ENCODE peak calls at places on chromosomes 4 and X, in five cellular contexts. One of them, this sample, is unnamed.

GRCh38 chrX:112874140-112874539 is 33.5 kb upstream of the AMOT start:
- DNase-seq in Kasumi-1: peak; percentile 14
- DNase-seq in neural progenitor cell: no peak
- DNase-seq in ACHN: no peak
- DNase-seq in stimulated activated CD4-positive, alpha-beta T cell treated with anti-CD3 and anti-CD28 coated beads, Interleukin-12 subunit alpha, Interleukin-12 subunit beta, amount 100 ng/mL, for 4 hours: no peak
- DNase-seq in this sample: no peak

GRCh38 chr4:114040319-114041116 is 61.1 kb upstream of the ARSJ start:
- DNase-seq in neural progenitor cell: no peak
- DNase-seq in ACHN: no peak
- DNase-seq in stimulated activated CD4-positive, alpha-beta T cell treated with anti-CD3 and anti-CD28 coated beads, Interleukin-12 subunit alpha, Interleukin-12 subunit beta, amount 100 ng/mL, for 4 hours: no peak
- DNase-seq in Kasumi-1: no peak
- DNase-seq in this sample: peak; percentile 87

GRCh38 chr4:41537267-41537890 is 578 bp upstream of the LIMCH1 start:
- DNase-seq in stimulated activated CD4-positive, alpha-beta T cell treated with anti-CD3 and anti-CD28 coated beads, Interleukin-12 subunit alpha, Interleukin-12 subunit beta, amount 100 ng/mL, for 4 hours: no peak
- DNase-seq in neural progenitor cell: no peak
- DNase-seq in ACHN: no peak
- DNase-seq in Kasumi-1: no peak
- DNase-seq in this sample: no peak

GRCh38 chr4:90958256-90958895 is 831.2 kb downstream of the CCSER1 start:
- DNase-seq in Kasumi-1: peak; percentile 69
- DNase-seq in stimulated activated CD4-positive, alpha-beta T cell treated with anti-CD3 and anti-CD28 coated beads, Interleukin-12 subunit alpha, Interleukin-12 subunit beta, amount 100 ng/mL, for 4 hours: no peak
- DNase-seq in neural progenitor cell: no peak
- DNase-seq in ACHN: peak; percentile 65
- DNase-seq in this sample: peak; percentile 85

GRCh38 chr4:54683616-54684346 is 26.0 kb downstream of the KIT start:
- DNase-seq in stimulated activated CD4-positive, alpha-beta T cell treated with anti-CD3 and anti-CD28 coated beads, Interleukin-12 subunit alpha, Interleukin-12 subunit beta, amount 100 ng/mL, for 4 hours: peak; percentile 30
- DNase-seq in neural progenitor cell: peak; percentile 23
- DNase-seq in ACHN: no peak
- DNase-seq in Kasumi-1: peak; percentile 98
- DNase-seq in this sample: peak; percentile 68

GRCh38 chr4:8410641-8411271 is 29.8 kb downstream of the ACOX3 start:
- DNase-seq in Kasumi-1: peak; percentile 67
- DNase-seq in neural progenitor cell: peak; percentile 83
- DNase-seq in ACHN: peak; percentile 76
- DNase-seq in stimulated activated CD4-positive, alpha-beta T cell treated with anti-CD3 and anti-CD28 coated beads, Interleukin-12 subunit alpha, Interleukin-12 subunit beta, amount 100 ng/mL, for 4 hours: no peak
- DNase-seq in this sample: peak; percentile 96

GRCh38 chr4:37968747-37969146 is 8.5 kb downstream of the PTTG2 start:
- DNase-seq in ACHN: no peak
- DNase-seq in stimulated activated CD4-positive, alpha-beta T cell treated with anti-CD3 and anti-CD28 coated beads, Interleukin-12 subunit alpha, Interleukin-12 subunit beta, amount 100 ng/mL, for 4 hours: no peak
- DNase-seq in Kasumi-1: no peak
- DNase-seq in neural progenitor cell: no peak
- DNase-seq in this sample: no peak

GRCh38 chr4:125244848-125245450 is 69.8 kb upstream of the FAT4 start:
- DNase-seq in Kasumi-1: peak; percentile 55
- DNase-seq in stimulated activated CD4-positive, alpha-beta T cell treated with anti-CD3 and anti-CD28 coated beads, Interleukin-12 subunit alpha, Interleukin-12 subunit beta, amount 100 ng/mL, for 4 hours: no peak
- DNase-seq in ACHN: peak; percentile 39
- DNase-seq in neural progenitor cell: no peak
- DNase-seq in this sample: no peak

GRCh38 chr4:120156115-120156718 is 89.6 kb upstream of the MAD2L1 start:
- DNase-seq in Kasumi-1: peak; percentile 53
- DNase-seq in ACHN: peak; percentile 59
- DNase-seq in stimulated activated CD4-positive, alpha-beta T cell treated with anti-CD3 and anti-CD28 coated beads, Interleukin-12 subunit alpha, Interleukin-12 subunit beta, amount 100 ng/mL, for 4 hours: no peak
- DNase-seq in neural progenitor cell: peak; percentile 75
- DNase-seq in this sample: no peak

GRCh38 chr4:680931-681645 is 6.7 kb downstream of the MYL5 start:
- DNase-seq in Kasumi-1: peak; percentile 37
- DNase-seq in neural progenitor cell: peak; percentile 80
- DNase-seq in stimulated activated CD4-positive, alpha-beta T cell treated with anti-CD3 and anti-CD28 coated beads, Interleukin-12 subunit alpha, Interleukin-12 subunit beta, amount 100 ng/mL, for 4 hours: peak; percentile 33
- DNase-seq in ACHN: no peak
- DNase-seq in this sample: peak; percentile 90

GRCh38 chr4:100462206-100462605 is 55.6 kb downstream of the EMCN start:
- DNase-seq in Kasumi-1: no peak
- DNase-seq in neural progenitor cell: no peak
- DNase-seq in ACHN: no peak
- DNase-seq in stimulated activated CD4-positive, alpha-beta T cell treated with anti-CD3 and anti-CD28 coated beads, Interleukin-12 subunit alpha, Interleukin-12 subunit beta, amount 100 ng/mL, for 4 hours: no peak
- DNase-seq in this sample: no peak

GRCh38 chrX:40170830-40171512 is 73.2 kb upstream of the BCOR start:
- DNase-seq in neural progenitor cell: peak; percentile 64
- DNase-seq in Kasumi-1: no peak
- DNase-seq in stimulated activated CD4-positive, alpha-beta T cell treated with anti-CD3 and anti-CD28 coated beads, Interleukin-12 subunit alpha, Interleukin-12 subunit beta, amount 100 ng/mL, for 4 hours: no peak
- DNase-seq in ACHN: no peak
- DNase-seq in this sample: peak; percentile 88

GRCh38 chrX:54223581-54223980 is 40.5 kb upstream of the FAM120C start:
- DNase-seq in neural progenitor cell: peak; percentile 4
- DNase-seq in stimulated activated CD4-positive, alpha-beta T cell treated with anti-CD3 and anti-CD28 coated beads, Interleukin-12 subunit alpha, Interleukin-12 subunit beta, amount 100 ng/mL, for 4 hours: no peak
- DNase-seq in ACHN: no peak
- DNase-seq in Kasumi-1: no peak
- DNase-seq in this sample: no peak

GRCh38 chrX:138128025-138128671 is 562.2 kb downstream of the ZIC3 start:
- DNase-seq in neural progenitor cell: peak; percentile 56
- DNase-seq in ACHN: peak; percentile 14
- DNase-seq in stimulated activated CD4-positive, alpha-beta T cell treated with anti-CD3 and anti-CD28 coated beads, Interleukin-12 subunit alpha, Interleukin-12 subunit beta, amount 100 ng/mL, for 4 hours: no peak
- DNase-seq in Kasumi-1: peak; percentile 58
- DNase-seq in this sample: no peak

GRCh38 chr4:41216294-41217019 is 2.1 kb upstream of the APBB2 start:
- DNase-seq in Kasumi-1: peak; percentile 58
- DNase-seq in neural progenitor cell: peak; percentile 78
- DNase-seq in stimulated activated CD4-positive, alpha-beta T cell treated with anti-CD3 and anti-CD28 coated beads, Interleukin-12 subunit alpha, Interleukin-12 subunit beta, amount 100 ng/mL, for 4 hours: peak; percentile 56
- DNase-seq in ACHN: peak; percentile 82
- DNase-seq in this sample: peak; percentile 95

GRCh38 chr4:154084864-154085263 is 296.0 kb upstream of the SFRP2 start:
- DNase-seq in ACHN: peak; percentile 6
- DNase-seq in Kasumi-1: no peak
- DNase-seq in neural progenitor cell: no peak
- DNase-seq in stimulated activated CD4-positive, alpha-beta T cell treated with anti-CD3 and anti-CD28 coated beads, Interleukin-12 subunit alpha, Interleukin-12 subunit beta, amount 100 ng/mL, for 4 hours: no peak
- DNase-seq in this sample: no peak

GRCh38 chr4:70240192-70240591 is 2.2 kb upstream of the CSN3 start:
- DNase-seq in stimulated activated CD4-positive, alpha-beta T cell treated with anti-CD3 and anti-CD28 coated beads, Interleukin-12 subunit alpha, Interleukin-12 subunit beta, amount 100 ng/mL, for 4 hours: no peak
- DNase-seq in Kasumi-1: no peak
- DNase-seq in ACHN: no peak
- DNase-seq in neural progenitor cell: peak; percentile 12
- DNase-seq in this sample: peak; percentile 67

GRCh38 chrX:7024850-7025249 is 122.7 kb upstream of the STS start:
- DNase-seq in Kasumi-1: no peak
- DNase-seq in stimulated activated CD4-positive, alpha-beta T cell treated with anti-CD3 and anti-CD28 coated beads, Interleukin-12 subunit alpha, Interleukin-12 subunit beta, amount 100 ng/mL, for 4 hours: no peak
- DNase-seq in ACHN: no peak
- DNase-seq in neural progenitor cell: no peak
- DNase-seq in this sample: no peak

GRCh38 chr4:140071806-140072205 is 82.2 kb downstream of the MAML3 start:
- DNase-seq in ACHN: no peak
- DNase-seq in neural progenitor cell: no peak
- DNase-seq in stimulated activated CD4-positive, alpha-beta T cell treated with anti-CD3 and anti-CD28 coated beads, Interleukin-12 subunit alpha, Interleukin-12 subunit beta, amount 100 ng/mL, for 4 hours: peak; percentile 45
- DNase-seq in Kasumi-1: peak; percentile 78
- DNase-seq in this sample: no peak

GRCh38 chr4:123361195-123361861 is 35.3 kb upstream of the SPRY1 start:
- DNase-seq in Kasumi-1: no peak
- DNase-seq in ACHN: no peak
- DNase-seq in stimulated activated CD4-positive, alpha-beta T cell treated with anti-CD3 and anti-CD28 coated beads, Interleukin-12 subunit alpha, Interleukin-12 subunit beta, amount 100 ng/mL, for 4 hours: no peak
- DNase-seq in neural progenitor cell: no peak
- DNase-seq in this sample: no peak

GRCh38 chr4:55754754-55755350 is 64.7 kb upstream of the EXOC1L start:
- DNase-seq in Kasumi-1: no peak
- DNase-seq in neural progenitor cell: no peak
- DNase-seq in ACHN: no peak
- DNase-seq in stimulated activated CD4-positive, alpha-beta T cell treated with anti-CD3 and anti-CD28 coated beads, Interleukin-12 subunit alpha, Interleukin-12 subunit beta, amount 100 ng/mL, for 4 hours: no peak
- DNase-seq in this sample: no peak

GRCh38 chrX:147226801-147227200 is 412.3 kb upstream of the CXorf51A start:
- DNase-seq in Kasumi-1: no peak
- DNase-seq in stimulated activated CD4-positive, alpha-beta T cell treated with anti-CD3 and anti-CD28 coated beads, Interleukin-12 subunit alpha, Interleukin-12 subunit beta, amount 100 ng/mL, for 4 hours: no peak
- DNase-seq in neural progenitor cell: no peak
- DNase-seq in ACHN: peak; percentile 47
- DNase-seq in this sample: no peak

GRCh38 chrX:134711135-134711941 is 53.1 kb upstream of the PLAC1 start:
- DNase-seq in neural progenitor cell: no peak
- DNase-seq in stimulated activated CD4-positive, alpha-beta T cell treated with anti-CD3 and anti-CD28 coated beads, Interleukin-12 subunit alpha, Interleukin-12 subunit beta, amount 100 ng/mL, for 4 hours: no peak
- DNase-seq in Kasumi-1: no peak
- DNase-seq in ACHN: no peak
- DNase-seq in this sample: no peak

GRCh38 chr4:24754586-24754985 is 40.8 kb upstream of the SOD3 start:
- DNase-seq in Kasumi-1: no peak
- DNase-seq in ACHN: no peak
- DNase-seq in stimulated activated CD4-positive, alpha-beta T cell treated with anti-CD3 and anti-CD28 coated beads, Interleukin-12 subunit alpha, Interleukin-12 subunit beta, amount 100 ng/mL, for 4 hours: no peak
- DNase-seq in neural progenitor cell: no peak
- DNase-seq in this sample: no peak

GRCh38 chrX:25597561-25597960 is 540.6 kb upstream of the MAGEB18 start:
- DNase-seq in Kasumi-1: no peak
- DNase-seq in neural progenitor cell: no peak
- DNase-seq in ACHN: no peak
- DNase-seq in stimulated activated CD4-positive, alpha-beta T cell treated with anti-CD3 and anti-CD28 coated beads, Interleukin-12 subunit alpha, Interleukin-12 subunit beta, amount 100 ng/mL, for 4 hours: no peak
- DNase-seq in this sample: no peak

GRCh38 chr4:55758570-55758969 is 61.0 kb upstream of the EXOC1L start:
- DNase-seq in neural progenitor cell: no peak
- DNase-seq in Kasumi-1: no peak
- DNase-seq in ACHN: no peak
- DNase-seq in stimulated activated CD4-positive, alpha-beta T cell treated with anti-CD3 and anti-CD28 coated beads, Interleukin-12 subunit alpha, Interleukin-12 subunit beta, amount 100 ng/mL, for 4 hours: no peak
- DNase-seq in this sample: no peak

GRCh38 chrX:112513154-112513553 is 166.6 kb downstream of the LHFPL1 start:
- DNase-seq in neural progenitor cell: no peak
- DNase-seq in stimulated activated CD4-positive, alpha-beta T cell treated with anti-CD3 and anti-CD28 coated beads, Interleukin-12 subunit alpha, Interleukin-12 subunit beta, amount 100 ng/mL, for 4 hours: no peak
- DNase-seq in Kasumi-1: no peak
- DNase-seq in ACHN: no peak
- DNase-seq in this sample: peak; percentile 72

GRCh38 chrX:71650333-71650969 is 16.9 kb upstream of the LOC101059915 start:
- DNase-seq in Kasumi-1: peak; percentile 44
- DNase-seq in stimulated activated CD4-positive, alpha-beta T cell treated with anti-CD3 and anti-CD28 coated beads, Interleukin-12 subunit alpha, Interleukin-12 subunit beta, amount 100 ng/mL, for 4 hours: no peak
- DNase-seq in ACHN: no peak
- DNase-seq in neural progenitor cell: no peak
- DNase-seq in this sample: peak; percentile 41

GRCh38 chrX:148269513-148269912 is 230.9 kb upstream of the AFF2 start:
- DNase-seq in ACHN: no peak
- DNase-seq in neural progenitor cell: no peak
- DNase-seq in Kasumi-1: no peak
- DNase-seq in stimulated activated CD4-positive, alpha-beta T cell treated with anti-CD3 and anti-CD28 coated beads, Interleukin-12 subunit alpha, Interleukin-12 subunit beta, amount 100 ng/mL, for 4 hours: no peak
- DNase-seq in this sample: no peak

GRCh38 chrX:19793471-19793870 is 93.9 kb downstream of the SH3KBP1 start:
- DNase-seq in ACHN: no peak
- DNase-seq in stimulated activated CD4-positive, alpha-beta T cell treated with anti-CD3 and anti-CD28 coated beads, Interleukin-12 subunit alpha, Interleukin-12 subunit beta, amount 100 ng/mL, for 4 hours: no peak
- DNase-seq in neural progenitor cell: no peak
- DNase-seq in Kasumi-1: no peak
- DNase-seq in this sample: no peak

GRCh38 chrX:19883878-19884277 is 3.5 kb downstream of the SH3KBP1 start:
- DNase-seq in Kasumi-1: no peak
- DNase-seq in stimulated activated CD4-positive, alpha-beta T cell treated with anti-CD3 and anti-CD28 coated beads, Interleukin-12 subunit alpha, Interleukin-12 subunit beta, amount 100 ng/mL, for 4 hours: no peak
- DNase-seq in ACHN: no peak
- DNase-seq in neural progenitor cell: no peak
- DNase-seq in this sample: peak; percentile 74

GRCh38 chrX:40151211-40152172 is 53.7 kb upstream of the BCOR start:
- DNase-seq in Kasumi-1: no peak
- DNase-seq in neural progenitor cell: peak; percentile 72
- DNase-seq in ACHN: no peak
- DNase-seq in stimulated activated CD4-positive, alpha-beta T cell treated with anti-CD3 and anti-CD28 coated beads, Interleukin-12 subunit alpha, Interleukin-12 subunit beta, amount 100 ng/mL, for 4 hours: no peak
- DNase-seq in this sample: peak; percentile 83

This sample was measured in islet precursor cell.